ENCODE peak calls at places on chromosomes 12 and 14, in eight cellular contexts. J is sigmoid colon, W is breast epithelium, U is suprapubic skin, I is transverse colon, E is GM12878, O is H1, N is stomach. Z is an unnamed sample.

GRCh38 chr12:57735952-57736742 is 2.4 kb downstream of the AGAP2 start:
- DNase-seq in J (no peak), E (no peak), W (no peak), O (peak), U (no peak), N (no peak), I (no peak), Z (peak)

GRCh38 chr12:31306871-31307270 is 19.1 kb downstream of the SINHCAF start:
- DNase-seq in I (no peak), U (no peak), E (no peak), J (no peak), O (no peak), N (no peak), W (no peak), Z (no peak)

GRCh38 chr12:72974954-72975555 is 702.9 kb downstream of the TRHDE start:
- DNase-seq in N (no peak), E (no peak), W (no peak), U (no peak), I (no peak), O (no peak), J (no peak), Z (no peak)

GRCh38 chr12:55737581-55738112 is 5.3 kb upstream of the GDF11 start:
- DNase-seq in N (no peak), J (peak), I (no peak), W (no peak), O (no peak), U (no peak), E (no peak), Z (no peak)

GRCh38 chr14:44589180-44589579 is 82.1 kb upstream of the FSCB start:
- DNase-seq in N (no peak), U (no peak), O (no peak), W (no peak), E (no peak), J (no peak), I (no peak), Z (no peak)

GRCh38 chr12:45619736-45620135 is 109.8 kb upstream of the ARID2 start:
- DNase-seq in O (no peak), I (no peak), E (no peak), N (no peak), J (no peak), W (no peak), U (no peak), Z (no peak)

GRCh38 chr14:102922490-102923200 is at the start of gene AMN:
- DNase-seq in U (no peak), J (no peak), E (no peak), W (no peak), N (no peak), O (peak), I (peak), Z (peak)

GRCh38 chr14:38342803-38343202 is 86.9 kb upstream of the CLEC14A start:
- DNase-seq in J (no peak), W (no peak), O (no peak), N (no peak), U (no peak), I (no peak), E (no peak), Z (peak)

GRCh38 chr14:101689039-101689501 is 72.4 kb upstream of the PPP2R5C start:
- DNase-seq in E (no peak), O (no peak), N (no peak), U (no peak), I (no peak), J (no peak), W (no peak), Z (no peak)

GRCh38 chr12:118059645-118060275 is 1.2 kb downstream of the WSB2 start:
- DNase-seq in I (no peak), N (no peak), J (no peak), U (no peak), O (no peak), W (no peak), E (no peak), Z (no peak)

GRCh38 chr12:120221576-120221900 is 20.6 kb upstream of the RPLP0 start:
- DNase-seq in O (no peak), I (no peak), N (no peak), E (no peak), J (no peak), W (no peak), U (no peak), Z (no peak)

GRCh38 chr14:105867961-105868599 is 341.7 kb downstream of the TMEM121 start:
- DNase-seq in I (no peak), J (peak), E (no peak), U (no peak), O (no peak), W (no peak), N (peak), Z (peak)

GRCh38 chr12:124361074-124361965 is 66.4 kb downstream of the RFLNA start:
- DNase-seq in O (no peak), U (no peak), I (peak), W (no peak), J (no peak), E (no peak), N (no peak), Z (no peak)

GRCh38 chr12:57001448-57001906 is 4.9 kb downstream of the ZBTB39 start:
- DNase-seq in E (no peak), U (peak), J (peak), W (peak), O (peak), I (peak), N (peak), Z (peak)

GRCh38 chr12:60257063-60257462 is 661.2 kb downstream of the SLC16A7 start:
- DNase-seq in N (no peak), E (no peak), W (no peak), I (no peak), O (no peak), J (no peak), U (no peak), Z (no peak)

GRCh38 chr12:28051516-28052456 is 79.3 kb upstream of the PTHLH start:
- DNase-seq in W (no peak), U (no peak), O (no peak), E (no peak), I (no peak), J (no peak), N (no peak), Z (no peak)

GRCh38 chr12:13097526-13097925 is 5.9 kb downstream of the GSG1 start:
- DNase-seq in N (no peak), E (no peak), W (no peak), I (no peak), O (no peak), J (no peak), U (no peak), Z (no peak)

GRCh38 chr12:52317443-52318052 is 3.6 kb downstream of the KRT83 start:
- DNase-seq in O (no peak), U (peak), W (no peak), I (no peak), J (no peak), N (peak), E (no peak), Z (peak)

GRCh38 chr12:6869049-6870021 is 2.0 kb downstream of the TPI1 start:
- DNase-seq in O (peak), I (peak), W (peak), N (peak), U (peak), E (peak), J (peak), Z (peak)

GRCh38 chr12:6867407-6868210 is at the start of gene TPI1:
- DNase-seq in W (peak), J (peak), I (peak), U (no peak), O (peak), E (peak), N (peak), Z (peak)

GRCh38 chr12:6866163-6866919 is 990 bp upstream of the TPI1 start:
- DNase-seq in N (no peak), U (no peak), O (peak), I (no peak), E (no peak), W (no peak), J (no peak), Z (peak)

GRCh38 chr12:6866920-6867406 is 368 bp upstream of the TPI1 start:
- DNase-seq in E (no peak), U (peak), N (peak), I (no peak), O (peak), J (no peak), W (no peak), Z (peak)

DNA sequence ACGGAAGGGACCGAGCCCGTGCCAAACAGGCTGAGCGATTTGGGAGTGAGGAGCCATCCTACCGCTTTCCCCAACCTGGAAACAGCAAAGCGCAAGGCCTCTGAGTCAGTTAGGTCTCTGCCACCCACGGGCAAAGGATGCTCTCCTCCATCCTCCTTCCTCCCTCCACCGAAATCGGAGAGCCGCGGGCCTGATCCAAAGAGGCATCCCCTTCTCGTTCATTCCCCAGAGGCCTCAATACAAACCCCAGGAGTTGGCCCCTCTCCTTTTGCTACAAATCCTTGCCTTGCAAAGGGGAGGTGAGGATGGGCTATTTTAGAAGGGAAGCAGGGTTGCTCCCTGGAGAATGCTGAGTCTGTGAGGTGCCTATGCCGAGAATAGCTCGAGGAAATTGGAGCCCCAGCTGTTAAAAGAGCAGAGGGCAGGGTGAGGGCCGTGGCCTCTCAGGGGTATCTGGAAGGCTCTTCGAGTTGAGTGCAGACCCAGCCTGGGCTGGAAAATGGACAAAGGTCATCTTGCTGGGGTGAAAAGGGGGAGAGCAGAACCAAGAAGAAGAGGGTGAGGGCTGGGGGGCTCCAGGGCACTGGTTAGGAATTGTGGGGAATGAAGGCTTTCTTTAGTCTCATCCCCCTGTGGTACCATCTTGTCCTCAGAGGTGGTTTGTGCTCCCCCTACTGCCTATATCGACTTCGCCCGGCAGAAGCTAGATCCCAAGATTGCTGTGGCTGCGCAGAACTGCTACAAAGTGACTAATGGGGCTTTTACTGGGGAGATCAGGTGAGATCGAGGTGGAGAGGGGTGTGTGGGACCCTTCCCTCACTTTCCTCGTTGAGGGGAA is 1.1 kb downstream of the TPI1 start:
- DNase-seq in J (no peak), U (no peak), W (no peak), O (peak), I (no peak), N (no peak), E (no peak), Z (no peak)
- TF ChIP-seq POLR2AphosphoS5 in J (no peak), U (no peak), W (no peak), O (no peak), I (no peak), N (no peak), E (no peak), Z (no peak)

GRCh38 chr14:89241265-89241664 is 175.8 kb downstream of the FOXN3 start:
- DNase-seq in N (no peak), I (no peak), U (no peak), O (no peak), J (no peak), E (no peak), W (no peak), Z (no peak)

GRCh38 chr14:89243286-89243685 is 173.7 kb downstream of the FOXN3 start:
- DNase-seq in O (no peak), U (no peak), I (no peak), W (no peak), N (no peak), J (no peak), E (no peak), Z (no peak)

GRCh38 chr14:89242871-89243270 is 174.2 kb downstream of the FOXN3 start:
- DNase-seq in N (no peak), I (no peak), O (no peak), W (no peak), J (no peak), E (no peak), U (no peak), Z (no peak)

GRCh38 chr14:89243765-89244164 is 173.3 kb downstream of the FOXN3 start:
- DNase-seq in I (no peak), E (no peak), N (no peak), J (no peak), W (no peak), U (no peak), O (no peak), Z (no peak)

DNA sequence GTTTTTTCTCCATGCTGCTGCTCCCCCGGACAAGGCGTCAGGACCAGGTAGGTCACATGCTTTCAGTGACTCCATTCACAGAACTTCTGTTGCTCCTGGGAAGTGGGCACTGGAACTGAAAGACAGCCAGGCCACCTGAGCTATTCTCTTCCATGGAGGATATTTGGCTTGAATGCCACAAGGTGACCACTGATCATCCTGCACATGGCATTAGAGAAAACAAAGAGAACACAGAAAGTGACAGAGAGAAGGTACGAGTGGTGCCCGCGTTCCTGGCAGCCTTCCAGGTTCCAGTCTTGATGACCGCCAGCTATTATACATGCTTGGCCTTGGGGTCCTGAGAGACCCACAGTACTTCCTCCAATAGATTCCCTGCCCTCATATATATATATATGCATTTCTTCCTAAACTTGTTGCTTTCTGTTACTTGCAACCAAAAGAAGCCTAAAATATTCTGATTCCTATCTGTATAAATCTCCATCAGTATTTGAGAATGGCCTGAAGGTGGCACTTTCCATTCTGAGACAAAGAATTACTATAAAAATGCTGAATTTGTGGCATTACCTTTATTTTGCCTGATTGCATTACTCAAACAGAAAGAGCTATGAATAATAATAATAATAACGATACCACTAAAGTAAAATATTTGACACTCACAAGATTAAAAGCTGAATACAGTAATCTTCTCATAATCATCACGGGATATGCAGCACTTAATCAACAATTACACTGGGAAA is 174.9 kb downstream of the FOXN3 start:
- DNase-seq in U (no peak), I (no peak), O (no peak), E (no peak), N (no peak), J (no peak), W (no peak), Z (no peak)
- TF ChIP-seq CTCF in U (no peak), I (no peak), O (no peak), E (no peak), N (no peak), J (no peak), W (no peak), Z (no peak)

GRCh38 chr14:92106095-92106937 is at the start of gene ATXN3:
- DNase-seq in U (peak), E (peak), N (peak), O (peak), J (peak), I (peak), W (peak), Z (peak)
- TF ChIP-seq POLR2A in U (no peak), E (peak), N (no peak), O (no peak), J (no peak), I (peak), W (peak), Z (no peak)

GRCh38 chr12:19712041-19712440 is 272.7 kb downstream of the AEBP2 start:
- DNase-seq in U (no peak), I (no peak), E (no peak), J (no peak), N (no peak), O (no peak), W (no peak), Z (no peak)
- TF ChIP-seq POLR2AphosphoS5 in U (no peak), I (no peak), E (no peak), J (no peak), N (no peak), O (no peak), W (no peak), Z (no peak)

DNA sequence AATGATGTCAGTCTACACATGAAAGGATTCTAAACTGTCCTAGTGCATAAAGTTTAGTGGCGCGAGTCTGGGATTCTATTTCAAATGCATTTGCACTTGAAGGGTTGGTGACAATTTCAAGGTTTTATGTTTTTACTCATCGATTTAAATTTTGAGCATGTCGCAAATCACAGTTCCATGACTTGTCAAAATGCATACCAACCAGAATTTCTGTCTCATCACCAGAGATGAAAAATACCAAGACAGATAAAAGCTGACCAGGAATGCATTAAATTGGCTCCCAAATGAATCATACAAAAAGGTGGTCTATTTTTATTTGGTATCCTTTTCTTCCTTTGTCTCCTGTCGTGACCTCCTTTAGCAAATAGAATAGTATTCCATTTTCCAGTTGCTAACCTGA is 25.2 kb downstream of the TMEM30B start:
- DNase-seq in J (no peak), I (no peak), O (no peak), N (no peak), W (no peak), U (no peak), E (no peak), Z (no peak)
- TF ChIP-seq CTCF in J (no peak), I (no peak), O (no peak), N (no peak), W (no peak), U (no peak), E (no peak), Z (no peak)

GRCh38 chr12:32897688-32898573 is 1.4 kb upstream of the PKP2 start:
- DNase-seq in E (no peak), W (no peak), I (no peak), O (no peak), U (no peak), N (no peak), J (no peak), Z (no peak)

GRCh38 chr12:32897276-32897615 is 669 bp upstream of the PKP2 start:
- DNase-seq in U (no peak), J (no peak), I (no peak), E (no peak), W (no peak), N (no peak), O (no peak), Z (no peak)

GRCh38 chr12:32894566-32894965 is 2.0 kb downstream of the PKP2 start:
- DNase-seq in N (no peak), I (no peak), J (no peak), W (no peak), U (no peak), O (no peak), E (no peak), Z (no peak)

GRCh38 chr12:32895688-32896437 is 714 bp downstream of the PKP2 start:
- DNase-seq in I (peak), J (no peak), N (peak), O (peak), W (no peak), E (no peak), U (no peak), Z (no peak)

DNA sequence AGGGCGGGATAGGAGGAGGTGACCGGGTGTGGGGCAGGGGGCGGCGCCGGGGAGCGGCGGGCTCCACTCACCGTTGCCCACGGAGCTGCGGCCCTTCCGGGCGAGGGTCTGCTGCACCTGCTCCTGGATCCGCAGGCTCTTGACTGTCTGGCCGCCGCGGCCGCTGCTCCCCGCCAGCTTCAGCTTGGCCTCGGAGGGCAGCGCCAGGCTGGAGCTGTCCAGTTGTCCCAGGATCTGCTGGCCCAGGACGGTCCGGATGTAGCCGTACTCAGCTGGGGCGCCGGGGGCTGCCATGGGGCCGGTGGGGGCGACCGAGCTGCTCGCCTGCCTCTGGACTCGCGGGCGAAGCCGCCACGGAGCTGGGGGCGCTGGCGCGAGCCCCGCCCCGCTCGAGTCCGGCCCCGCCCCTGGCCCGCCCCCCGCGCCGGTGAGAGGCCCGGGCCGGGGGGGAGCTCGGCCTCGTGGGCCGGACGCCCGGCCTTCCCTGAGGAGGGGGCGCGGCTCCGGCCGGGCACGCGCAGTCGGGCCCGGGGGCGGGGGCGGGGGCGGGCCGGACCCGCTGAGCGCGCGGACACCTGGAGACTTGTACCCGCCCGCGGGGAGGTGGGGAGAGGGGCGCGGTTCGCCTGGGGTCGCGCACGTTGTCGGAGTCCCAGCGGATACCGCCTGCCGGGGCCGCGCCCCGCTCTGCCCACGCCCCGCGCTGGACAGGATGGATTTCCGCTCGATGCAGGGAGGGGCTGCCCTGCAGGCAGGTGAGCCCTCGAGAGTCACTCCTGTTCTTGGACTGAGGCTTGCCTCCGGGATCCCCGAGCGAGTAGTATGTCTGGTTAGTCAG is at the start of gene PKP2:
- DNase-seq in E (no peak), I (peak), U (peak), O (peak), W (peak), N (peak), J (no peak), Z (peak)
- TF ChIP-seq POLR2A in E (no peak), I (peak), U (no peak), O (no peak), W (no peak), N (no peak), J (no peak), Z (no peak)

DNA sequence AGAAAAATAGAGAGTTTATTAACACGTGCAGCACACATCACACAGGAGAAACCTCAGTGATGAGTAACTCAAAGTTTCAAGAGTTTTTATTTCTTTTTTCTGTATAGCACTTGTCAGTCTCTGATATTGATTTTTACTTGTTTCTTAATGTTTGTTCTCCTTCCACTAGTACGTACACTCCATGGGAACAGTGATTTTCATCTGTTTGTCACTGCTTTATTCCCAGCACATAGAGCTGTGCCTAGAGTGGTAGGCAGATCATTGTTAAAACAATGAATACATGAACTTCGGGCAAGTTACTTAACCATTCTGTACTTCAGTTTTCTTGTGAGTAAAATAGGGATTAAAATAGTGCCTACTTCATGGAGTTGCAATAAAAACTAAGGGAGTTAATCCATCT is 46.6 kb downstream of the ETV6 start:
- DNase-seq in E (no peak), W (no peak), N (no peak), U (no peak), O (no peak), J (no peak), I (no peak), Z (no peak)
- TF ChIP-seq POLR2AphosphoS5 in E (no peak), W (no peak), N (no peak), U (no peak), O (no peak), J (no peak), I (no peak), Z (no peak)

GRCh38 chr14:67857778-67858350 is 38.3 kb downstream of the RAD51B start:
- DNase-seq in W (no peak), O (no peak), J (peak), E (no peak), I (no peak), U (no peak), N (no peak), Z (no peak)
- TF ChIP-seq CTCF in W (no peak), O (peak), J (no peak), E (no peak), I (no peak), U (no peak), N (no peak), Z (no peak)

Z was measured in spleen.